ENCODE peak calls at places on chromosome 5, in nine cellular contexts. I, Z, D, L, W, S, J, E and H are unnamed samples.

GRCh38 chr5:126182901-126183695 is 240.1 kb upstream of the GRAMD2B start:
- DNase-seq in I (no peak), Z (no peak), D (no peak), L (no peak), W (no peak), S (no peak), J (no peak), E (no peak), H (no peak)

GRCh38 chr5:78221964-78222451 is 72.5 kb downstream of the AP3B1 start:
- DNase-seq in I (no peak), Z (peak; percentile 44), D (no peak), L (peak; percentile 4), W (no peak), S (no peak), J (no peak), E (no peak), H (no peak)

GRCh38 chr5:115725522-115725921 is 90.9 kb downstream of the CDO1 start:
- DNase-seq in I (no peak), Z (no peak), D (no peak), L (no peak), W (no peak), S (no peak), J (no peak), E (no peak), H (no peak)

GRCh38 chr5:113546711-113547159 is 33.2 kb downstream of the YTHDC2 start:
- DNase-seq in I (no peak), Z (no peak), D (no peak), L (peak; percentile 79), W (no peak), S (no peak), J (no peak), E (no peak), H (no peak)

GRCh38 chr5:39191216-39191615 is 28.1 kb downstream of the FYB1 start:
- DNase-seq in I (no peak), Z (no peak), D (no peak), L (no peak), W (no peak), S (no peak), J (no peak), E (no peak), H (no peak)

GRCh38 chr5:173920024-173920753 is 32.0 kb downstream of the CPEB4 start:
- DNase-seq in I (no peak), Z (no peak), D (no peak), L (peak; percentile 16), W (no peak), S (no peak), J (no peak), E (no peak), H (no peak)

GRCh38 chr5:50751064-50751657 is 84.7 kb downstream of the PARP8 start:
- DNase-seq in I (no peak), Z (peak; percentile 16), D (no peak), L (peak; percentile 55), W (peak; percentile 30), S (no peak), J (peak; percentile 32), E (no peak), H (peak; percentile 45)

GRCh38 chr5:170254056-170254455 is 21.3 kb downstream of the C5orf58 start:
- DNase-seq in I (no peak), Z (no peak), D (no peak), L (no peak), W (no peak), S (no peak), J (no peak), E (no peak), H (peak; percentile 73)

DNA sequence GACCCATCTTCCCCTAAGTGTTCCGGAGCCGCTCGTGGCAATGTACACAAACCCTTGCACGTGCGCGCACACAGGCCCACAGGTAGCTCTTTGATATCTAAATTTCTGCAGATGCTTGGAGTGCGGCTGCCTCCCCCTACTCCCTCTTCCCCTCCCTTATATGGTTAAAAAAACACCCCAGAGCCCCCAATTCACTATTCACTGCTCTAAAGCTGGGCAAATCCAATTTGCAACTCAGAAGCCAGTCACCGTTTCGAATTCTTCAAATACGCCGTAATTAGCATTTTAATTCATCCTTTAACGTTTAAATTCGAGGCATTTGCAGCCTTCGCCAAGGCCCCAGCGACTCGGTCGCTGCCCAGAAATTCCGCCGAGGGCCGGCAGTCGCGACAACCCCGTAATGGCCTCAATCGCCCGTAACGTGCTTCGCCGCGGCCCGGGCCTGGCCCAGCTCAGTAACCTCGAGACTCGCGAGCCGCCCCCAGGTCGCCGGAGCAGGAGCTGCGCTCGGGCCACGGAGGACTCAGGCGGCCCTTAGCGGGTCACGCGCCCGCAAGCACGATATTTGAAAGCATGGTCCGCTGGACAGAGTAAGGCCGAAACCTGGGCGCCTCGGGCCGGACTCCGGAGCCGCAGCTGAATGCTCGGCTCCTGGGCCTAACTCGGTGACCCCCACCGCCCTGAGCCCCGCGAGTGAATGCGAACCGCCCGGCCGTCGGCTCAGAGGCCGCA is 1.3 kb downstream of the IRX2 start:
- DNase-seq in I (no peak), Z (no peak), D (no peak), L (no peak), W (no peak), S (no peak), J (no peak), E (no peak), H (no peak)
- H3K4me3 ChIP-seq in I (peak overlapping the region; percentile 52), Z (peak overlapping the region; percentile 31), D (no peak overlapping the region), L (peak overlapping the region; percentile 2), W (no peak overlapping the region), S (no peak overlapping the region), J (no peak overlapping the region), E (peak overlapping the region; percentile 33), H (no peak overlapping the region)

DNA sequence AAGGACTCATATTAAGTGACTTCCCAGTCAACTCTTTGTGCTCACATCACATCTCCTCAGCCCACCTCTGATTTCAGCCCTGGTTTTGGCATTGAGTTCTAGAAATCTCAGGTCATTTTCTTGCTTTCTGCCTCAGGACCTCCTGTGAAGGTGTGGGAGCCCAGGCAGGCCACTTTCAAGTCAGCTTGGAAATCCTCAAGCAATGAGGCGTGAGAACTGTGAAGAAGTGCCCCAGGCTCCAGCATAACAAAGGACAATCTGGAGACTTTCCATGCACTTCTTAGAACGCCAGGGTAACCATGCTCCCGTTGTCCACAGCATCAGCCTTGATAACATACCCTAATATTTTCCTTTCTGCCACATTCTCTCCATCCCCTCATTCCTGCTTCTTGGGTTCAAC is 131.2 kb upstream of the MAP3K1 start:
- DNase-seq in I (no peak), Z (no peak), D (no peak), L (no peak), W (no peak), S (no peak), J (no peak), E (no peak), H (no peak)
- H3K27ac ChIP-seq in I (no peak overlapping the region), Z (no peak overlapping the region), D (no peak overlapping the region), L (no peak overlapping the region), W (no peak overlapping the region), S (no peak overlapping the region), J (no peak overlapping the region), E (no peak overlapping the region), H (no peak overlapping the region)

GRCh38 chr5:179803651-179804598 is 2.7 kb downstream of the MGAT4B start:
- DNase-seq in I (no peak), Z (no peak), D (no peak), L (peak; percentile 41), W (peak; percentile 44), S (peak; percentile 73), J (no peak), E (no peak), H (no peak)
- H3K4me3 ChIP-seq in I (no peak overlapping the region), Z (no peak overlapping the region), D (no peak overlapping the region), L (no peak overlapping the region), W (peak overlapping the region; percentile 29), S (no peak overlapping the region), J (peak overlapping the region; percentile 92), E (no peak overlapping the region), H (peak overlapping the region; percentile 41)

GRCh38 chr5:1888541-1889251 is 6.0 kb upstream of the IRX4 start:
- DNase-seq in I (no peak), Z (no peak), D (no peak), L (no peak), W (no peak), S (peak; percentile 65), J (no peak), E (no peak), H (no peak)
- H3K27ac ChIP-seq in I (no peak overlapping the region), Z (no peak overlapping the region), D (no peak overlapping the region), L (no peak overlapping the region), W (no peak overlapping the region), S (no peak overlapping the region), J (no peak overlapping the region), E (no peak overlapping the region), H (no peak overlapping the region)

GRCh38 chr5:141870871-141871270 is 7.3 kb downstream of the PCDH1 start:
- DNase-seq in I (no peak), Z (no peak), D (no peak), L (no peak), W (no peak), S (peak; percentile 58), J (no peak), E (no peak), H (no peak)
- H3K4me3 ChIP-seq in I (no peak overlapping the region), Z (no peak overlapping the region), D (no peak overlapping the region), L (no peak overlapping the region), W (no peak overlapping the region), S (no peak overlapping the region), J (peak overlapping the region; percentile 33), E (no peak overlapping the region), H (no peak overlapping the region)

DNA sequence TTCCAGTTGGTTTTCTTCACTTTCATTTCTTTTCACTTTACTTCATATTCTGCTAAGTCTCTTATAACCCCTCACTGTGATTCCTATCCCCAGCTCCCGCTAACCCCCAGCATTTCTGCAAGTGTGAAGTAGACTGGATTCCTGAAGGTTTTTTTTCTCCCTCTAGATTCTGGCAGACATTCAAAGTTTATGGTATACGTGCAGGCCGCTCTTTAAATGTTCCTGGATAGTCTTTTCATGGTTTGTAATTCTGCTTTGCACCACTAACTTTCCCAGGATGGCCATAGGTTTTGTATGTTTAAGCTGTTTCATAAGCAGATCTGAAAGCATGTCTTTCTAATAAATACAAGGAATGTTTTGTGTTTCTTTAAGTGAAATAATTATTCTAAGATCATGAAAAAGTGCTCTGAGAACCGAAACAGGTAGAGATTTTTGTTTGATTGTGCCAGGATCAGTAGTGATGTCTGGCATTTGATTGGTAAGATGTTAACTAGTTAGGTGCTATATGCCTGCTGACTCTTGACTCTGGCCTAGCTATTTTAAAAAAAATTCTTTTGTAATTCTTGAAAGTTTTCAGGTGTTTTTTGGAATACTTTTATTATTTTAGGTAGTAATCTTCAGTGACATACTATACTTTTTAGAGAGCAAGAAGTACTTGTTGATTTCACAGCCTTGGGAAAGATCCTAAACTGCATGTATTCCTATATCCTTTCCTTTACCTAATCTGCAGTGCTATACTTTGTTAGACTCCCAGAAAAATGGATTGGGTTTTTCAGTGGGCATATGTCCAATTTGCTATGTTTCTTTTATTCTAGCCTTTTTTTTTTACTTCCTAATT is 29.7 kb downstream of the CNOT6 start:
- DNase-seq in I (no peak), Z (no peak), D (no peak), L (peak; percentile 36), W (no peak), S (no peak), J (no peak), E (no peak), H (no peak)
- H3K27ac ChIP-seq in I (no peak overlapping the region), Z (no peak overlapping the region), D (no peak overlapping the region), L (no peak overlapping the region), W (no peak overlapping the region), S (no peak overlapping the region), J (no peak overlapping the region), E (no peak overlapping the region), H (no peak overlapping the region)